ENCODE peak calls at places on chromosomes 2 and 18, in four cellular contexts. B, P, A and M are unnamed samples.

GRCh38 chr2:128028668-128029054 is 802 bp upstream of the SAP130 start:
- DNase-seq in B (no peak), P (no peak), A (peak; percentile 8), M (no peak)

GRCh38 chr2:128366746-128367511 is 48.3 kb upstream of the HS6ST1 start:
- DNase-seq in B (no peak), P (no peak), A (no peak), M (no peak)

GRCh38 chr2:108444941-108445840 is 3.8 kb upstream of the GCC2 start:
- DNase-seq in B (no peak), P (peak; percentile 25), A (no peak), M (no peak)

GRCh38 chr2:105361132-105361889 is 24.0 kb downstream of the C2orf49 start:
- DNase-seq in B (no peak), P (no peak), A (no peak), M (no peak)

GRCh38 chr2:54289942-54290702 is 34.1 kb upstream of the TSPYL6 start:
- DNase-seq in B (no peak), P (no peak), A (no peak), M (no peak)

GRCh38 chr2:229388746-229389145 is 117.7 kb upstream of the PID1 start:
- DNase-seq in B (no peak), P (no peak), A (no peak), M (no peak)

GRCh38 chr2:181203412-181203811 is 223.0 kb downstream of the UBE2E3 start:
- DNase-seq in B (no peak), P (peak; percentile 90), A (peak; percentile 33), M (peak; percentile 76)

GRCh38 chr2:217795706-217796465 is 206.9 kb downstream of the TNS1 start:
- DNase-seq in B (no peak), P (peak; percentile 77), A (no peak), M (no peak)

GRCh38 chr18:36271153-36271552 is 26.4 kb upstream of the FHOD3 start:
- DNase-seq in B (no peak), P (no peak), A (no peak), M (no peak)

GRCh38 chr18:14089781-14090180 is 42.5 kb downstream of the ZNF519 start:
- DNase-seq in B (no peak), P (peak; percentile 68), A (no peak), M (no peak)

GRCh38 chr2:131552886-131553285 is 25.2 kb downstream of the CCDC74A start:
- DNase-seq in B (no peak), P (no peak), A (no peak), M (no peak)

GRCh38 chr2:195356026-195356425 is 301.0 kb upstream of the SLC39A10 start:
- DNase-seq in B (no peak), P (no peak), A (no peak), M (no peak)

GRCh38 chr18:63071566-63072175 is 247.9 kb downstream of the BCL2 start:
- DNase-seq in B (no peak), P (no peak), A (no peak), M (no peak)

GRCh38 chr2:226692521-226693126 is 107.0 kb downstream of the IRS1 start:
- DNase-seq in B (no peak), P (no peak), A (no peak), M (no peak)

GRCh38 chr2:27581417-27582128 is 1.3 kb upstream of the ZNF512 start:
- DNase-seq in B (no peak), P (no peak), A (no peak), M (no peak)

GRCh38 chr2:134839649-134840048 is 1.2 kb downstream of the ACMSD start:
- DNase-seq in B (no peak), P (no peak), A (no peak), M (no peak)

GRCh38 chr2:161357097-161357496 is 48.9 kb downstream of the PSMD14 start:
- DNase-seq in B (no peak), P (no peak), A (no peak), M (no peak)